ENCODE peak calls at places on chromosomes 6 and 20, in seven cellular contexts. B is uterus; V is mucosa of gallbladder; X is endothelial cell; H is activated CD4-positive, alpha-beta memory T cell treated with anti-CD3 and anti-CD28 coated beads, Interleukin-2, amount 10 ng/mL, durations not matched to agents 7 days and 5 days; T is iris pigment epithelial cell; N is HT1080. K is an unnamed sample.
A peak's percentile ranks its signal among the peaks of the same experiment; 100 is the strongest.

GRCh38 chr6:1606533-1607235 is 3.0 kb upstream of the FOXC1 start:
- DNase-seq in X (peak; percentile 29), B (no peak), T (no peak), V (no peak), H (no peak), N (no peak), K (no peak)

GRCh38 chr20:17169575-17170136 is 57.2 kb upstream of the PCSK2 start:
- DNase-seq in V (no peak), T (no peak), X (no peak), N (no peak), B (no peak), H (no peak), K (peak; percentile 44)

GRCh38 chr6:30136570-30137286 is 788 bp downstream of the TRIM40 start:
- DNase-seq in H (no peak), V (no peak), N (no peak), B (no peak), X (no peak), T (no peak), K (no peak)

GRCh38 chr6:148272084-148272483 is 70.6 kb upstream of the SASH1 start:
- DNase-seq in N (peak; percentile 56), B (no peak), X (no peak), V (no peak), H (no peak), T (peak; percentile 97), K (peak; percentile 45)

GRCh38 chr6:20269147-20269546 is 56.9 kb upstream of the MBOAT1 start:
- DNase-seq in X (no peak), N (no peak), T (no peak), B (no peak), H (no peak), V (no peak), K (no peak)

GRCh38 chr6:24683297-24684296 is 16.7 kb downstream of the ACOT13 start:
- DNase-seq in B (no peak), V (no peak), N (no peak), T (no peak), X (no peak), H (no peak), K (no peak)

GRCh38 chr6:54238407-54238806 is 69.8 kb upstream of the TINAG start:
- DNase-seq in N (no peak), X (no peak), H (no peak), V (no peak), B (no peak), T (peak; percentile 61), K (peak; percentile 7)

GRCh38 chr6:113178349-113178748 is 678.8 kb upstream of the MARCKS start:
- DNase-seq in N (peak; percentile 7), V (no peak), X (no peak), T (peak; percentile 47), H (no peak), B (no peak), K (peak; percentile 60)

GRCh38 chr6:135871296-135871695 is 19.8 kb downstream of the PDE7B start:
- DNase-seq in X (no peak), V (no peak), B (no peak), H (no peak), N (peak; percentile 51), T (peak; percentile 90), K (peak; percentile 72)

GRCh38 chr20:36532388-36532787 is 8.9 kb upstream of the MYL9 start:
- DNase-seq in B (no peak), N (no peak), X (no peak), V (no peak), H (no peak), T (no peak), K (no peak)

GRCh38 chr6:159969204-159969912 is 476 bp downstream of the IGF2R start:
- DNase-seq in V (no peak), N (peak; percentile 24), B (peak; percentile 50), T (peak; percentile 38), X (peak; percentile 65), H (peak; percentile 42), K (peak; percentile 41)

GRCh38 chr6:147954938-147955337 is 387.7 kb upstream of the SASH1 start:
- DNase-seq in X (no peak), V (no peak), N (no peak), B (no peak), T (peak; percentile 48), H (no peak), K (peak; percentile 38)

GRCh38 chr20:49286689-49287551 is 9.1 kb upstream of the ZNFX1 start:
- DNase-seq in N (peak; percentile 66), X (no peak), V (peak; percentile 46), T (no peak), B (no peak), H (no peak), K (peak; percentile 64)

GRCh38 chr6:22421187-22421586 is 124.4 kb upstream of the PRL start:
- DNase-seq in V (no peak), B (no peak), X (no peak), N (peak; percentile 0), H (no peak), T (peak; percentile 38), K (peak; percentile 89)

GRCh38 chr6:22102671-22103070 is 194.2 kb downstream of the PRL start:
- DNase-seq in T (peak; percentile 39), N (no peak), H (no peak), B (no peak), V (no peak), X (no peak), K (no peak)

GRCh38 chr6:149964243-149965190 is 774 bp downstream of the ULBP1 start:
- DNase-seq in T (peak; percentile 76), N (no peak), H (peak; percentile 41), V (no peak), B (no peak), X (peak; percentile 43), K (peak; percentile 23)

GRCh38 chr6:5085638-5086293 is 625 bp downstream of the PPP1R3G start:
- DNase-seq in B (peak; percentile 26), V (no peak), H (no peak), N (no peak), X (peak; percentile 61), T (peak; percentile 53), K (peak; percentile 45)

GRCh38 chr6:6166064-6166463 is 154.4 kb downstream of the F13A1 start:
- DNase-seq in N (no peak), H (no peak), T (no peak), X (no peak), V (no peak), B (no peak), K (no peak)

GRCh38 chr6:3312604-3313167 is 53.9 kb downstream of the PSMG4 start:
- DNase-seq in N (no peak), B (peak; percentile 16), T (no peak), X (no peak), V (no peak), H (no peak), K (no peak)

GRCh38 chr20:58433759-58434158 is 44.7 kb downstream of the VAPB start:
- DNase-seq in H (no peak), B (no peak), V (no peak), T (peak; percentile 85), N (peak; percentile 80), X (no peak), K (peak; percentile 87)

GRCh38 chr20:46022411-46023147 is 6.4 kb upstream of the SLC12A5 start:
- DNase-seq in N (peak; percentile 66), T (no peak), X (peak; percentile 74), V (peak; percentile 51), H (peak; percentile 77), B (no peak), K (peak; percentile 51)

GRCh38 chr6:152595507-152595906 is 41.7 kb downstream of the SYNE1 start:
- DNase-seq in N (no peak), X (no peak), H (no peak), V (no peak), B (peak; percentile 27), T (no peak), K (peak; percentile 7)

GRCh38 chr20:51388756-51389542 is 153.6 kb downstream of the NFATC2 start:
- DNase-seq in X (no peak), B (no peak), T (peak; percentile 47), H (no peak), V (no peak), N (no peak), K (peak; percentile 60)

GRCh38 chr6:108361312-108361932 is 66.6 kb downstream of the AFG1L start:
- DNase-seq in V (peak; percentile 19), H (no peak), B (no peak), T (peak; percentile 19), X (no peak), N (no peak), K (no peak)

GRCh38 chr6:131167773-131168172 is 32.5 kb downstream of the AKAP7 start:
- DNase-seq in B (no peak), X (no peak), T (no peak), H (no peak), V (no peak), N (no peak), K (peak; percentile 7)

GRCh38 chr6:100622907-100623692 is 158.4 kb upstream of the SIM1 start:
- DNase-seq in X (no peak), H (no peak), N (peak; percentile 11), T (peak; percentile 84), V (no peak), B (no peak), K (peak; percentile 3)

GRCh38 chr6:122696079-122696478 is 83.4 kb upstream of the FABP7 start:
- DNase-seq in X (no peak), B (no peak), T (peak; percentile 81), H (no peak), N (peak; percentile 93), V (no peak), K (peak; percentile 78)

GRCh38 chr6:31541059-31541657 is 645 bp downstream of the DDX39B start:
- DNase-seq in X (no peak), N (peak; percentile 55), B (peak; percentile 43), T (peak; percentile 71), H (peak; percentile 77), V (no peak), K (peak; percentile 66)

GRCh38 chr6:56101141-56101553 is 146.2 kb downstream of the COL21A1 start:
- DNase-seq in X (no peak), T (peak; percentile 97), V (no peak), N (peak; percentile 97), H (no peak), B (no peak), K (peak; percentile 99)

GRCh38 chr6:111242452-111242851 is 155.1 kb downstream of the SLC16A10 start:
- DNase-seq in H (no peak), N (peak; percentile 74), B (no peak), T (peak; percentile 89), X (no peak), V (no peak), K (peak; percentile 91)

GRCh38 chr20:18431206-18431605 is 35.6 kb downstream of the DZANK1 start:
- DNase-seq in B (no peak), V (no peak), H (no peak), X (no peak), T (no peak), N (no peak), K (no peak)

GRCh38 chr6:148557796-148558457 is 188.9 kb upstream of the UST start:
- DNase-seq in B (no peak), V (no peak), H (peak; percentile 23), N (peak; percentile 70), T (peak; percentile 59), X (no peak), K (peak; percentile 42)

GRCh38 chr20:63056236-63057132 is 49.7 kb upstream of the BHLHE23 start:
- DNase-seq in N (no peak), H (peak; percentile 51), T (peak; percentile 3), V (no peak), X (peak; percentile 85), B (no peak), K (peak; percentile 27)

GRCh38 chr6:30776361-30777223 is 32.2 kb upstream of the IER3 start:
- DNase-seq in N (no peak), X (no peak), B (no peak), H (no peak), V (no peak), T (no peak), K (no peak)

GRCh38 chr6:165439928-165440554 is 130.6 kb upstream of the C6orf118 start:
- DNase-seq in V (no peak), X (no peak), T (peak; percentile 50), B (no peak), N (peak; percentile 47), H (no peak), K (peak; percentile 26)

GRCh38 chr6:34717466-34717865 is 20.9 kb upstream of the ILRUN start:
- DNase-seq in V (no peak), B (no peak), X (no peak), T (no peak), H (no peak), N (no peak), K (no peak)

K was measured in M059J.